ENCODE peak calls at places on chromosomes 11 and 22, in six cellular contexts. X, K, I, E, Q and T are unnamed samples.

GRCh38 chr22:25747245-25747944 is 5.4 kb downstream of the MYO18B start:
- DNase-seq in X (peak), K (peak), I (peak), E (no peak), Q (no peak), T (no peak)

GRCh38 chr11:101955701-101956100 is 39.4 kb upstream of the ANGPTL5 start:
- DNase-seq in X (no peak), K (no peak), I (no peak), E (no peak), Q (no peak), T (no peak)

GRCh38 chr11:116826751-116827431 is 2.8 kb upstream of the APOC3 start:
- DNase-seq in X (no peak), K (peak), I (no peak), E (no peak), Q (no peak), T (no peak)

GRCh38 chr11:11964774-11965150 is 43.7 kb downstream of the DKK3 start:
- DNase-seq in X (no peak), K (no peak), I (no peak), E (no peak), Q (no peak), T (no peak)

GRCh38 chr22:32701021-32701420 is 100.5 kb upstream of the TIMP3 start:
- DNase-seq in X (no peak), K (no peak), I (no peak), E (no peak), Q (no peak), T (no peak)

GRCh38 chr11:42234381-42235035 is 775.1 kb upstream of the LRRC4C start:
- DNase-seq in X (no peak), K (no peak), I (peak), E (no peak), Q (no peak), T (no peak)

GRCh38 chr11:40037005-40037404 is 1422.4 kb downstream of the LRRC4C start:
- DNase-seq in X (peak), K (no peak), I (no peak), E (no peak), Q (no peak), T (no peak)

GRCh38 chr11:116691779-116692178 is 81.0 kb downstream of the BUD13 start:
- DNase-seq in X (peak), K (peak), I (peak), E (peak), Q (peak), T (peak)